ENCODE peak calls at places on chromosomes 11 and 22, in ten cellular contexts. O, W, X, U, B, N, A, Q, Y and L are unnamed samples.

GRCh38 chr11:1323779-1324178 is 14.3 kb upstream of the TOLLIP start:
- DNase-seq in O (no peak), W (no peak), X (no peak), U (no peak), B (no peak), N (no peak), A (no peak), Q (no peak), Y (no peak), L (no peak)

GRCh38 chr11:70717961-70718595 is 319.7 kb downstream of the CTTN start:
- DNase-seq in O (no peak), W (no peak), X (no peak), U (no peak), B (no peak), N (no peak), A (no peak), Q (peak; percentile 25), Y (no peak), L (no peak)

GRCh38 chr11:584287-584686 is 8.0 kb downstream of the PHRF1 start:
- DNase-seq in O (no peak), W (no peak), X (no peak), U (no peak), B (no peak), N (no peak), A (no peak), Q (no peak), Y (no peak), L (no peak)

GRCh38 chr11:86408845-86409244 is 34.2 kb downstream of the CCDC81 start:
- DNase-seq in O (no peak), W (no peak), X (no peak), U (no peak), B (no peak), N (no peak), A (no peak), Q (no peak), Y (no peak), L (peak; percentile 29)

GRCh38 chr11:68081691-68082090 is 39.5 kb downstream of the CHKA start:
- DNase-seq in O (peak; percentile 30), W (no peak), X (peak; percentile 71), U (no peak), B (no peak), N (no peak), A (no peak), Q (no peak), Y (peak; percentile 79), L (no peak)

GRCh38 chr11:104765401-104765800 is 132.9 kb downstream of the CASP12 start:
- DNase-seq in O (no peak), W (no peak), X (no peak), U (no peak), B (no peak), N (no peak), A (no peak), Q (no peak), Y (no peak), L (no peak)

GRCh38 chr11:65637794-65638317 is at the start of gene SIPA1:
- DNase-seq in O (peak; percentile 28), W (no peak), X (peak; percentile 77), U (peak; percentile 91), B (peak; percentile 93), N (peak; percentile 83), A (peak; percentile 84), Q (peak; percentile 77), Y (peak; percentile 79), L (peak; percentile 74)

GRCh38 chr11:15145635-15146034 is 30.9 kb downstream of the INSC start:
- DNase-seq in O (no peak), W (no peak), X (no peak), U (no peak), B (no peak), N (no peak), A (no peak), Q (no peak), Y (no peak), L (no peak)

GRCh38 chr11:113242767-113243397 is 71.5 kb upstream of the TTC12 start:
- DNase-seq in O (no peak), W (peak; percentile 5), X (no peak), U (no peak), B (no peak), N (peak; percentile 33), A (no peak), Q (no peak), Y (no peak), L (no peak)

GRCh38 chr11:70483077-70483861 is 84.9 kb downstream of the CTTN start:
- DNase-seq in O (peak; percentile 17), W (peak; percentile 14), X (no peak), U (peak; percentile 54), B (peak; percentile 78), N (no peak), A (peak; percentile 75), Q (peak; percentile 85), Y (no peak), L (peak; percentile 20)

GRCh38 chr11:28727254-28727653 is 619.1 kb downstream of the METTL15 start:
- DNase-seq in O (no peak), W (no peak), X (no peak), U (no peak), B (no peak), N (no peak), A (no peak), Q (no peak), Y (no peak), L (no peak)

GRCh38 chr11:74278721-74279148 is 32.7 kb downstream of the P4HA3 start:
- DNase-seq in O (no peak), W (peak; percentile 47), X (peak; percentile 32), U (peak; percentile 97), B (no peak), N (peak; percentile 92), A (no peak), Q (no peak), Y (peak; percentile 43), L (peak; percentile 36)

GRCh38 chr11:62881579-62882427 is 1.1 kb downstream of the SLC3A2 start:
- DNase-seq in O (peak; percentile 96), W (peak; percentile 97), X (peak; percentile 91), U (peak; percentile 98), B (peak; percentile 99), N (peak; percentile 96), A (peak; percentile 99), Q (peak; percentile 95), Y (peak; percentile 95), L (peak; percentile 96)

GRCh38 chr22:49953680-49954344 is 6.8 kb upstream of the PIM3 start:
- DNase-seq in O (no peak), W (no peak), X (no peak), U (no peak), B (peak; percentile 92), N (no peak), A (no peak), Q (no peak), Y (peak; percentile 43), L (no peak)

GRCh38 chr11:44096360-44097188 is 1.1 kb downstream of the EXT2 start:
- DNase-seq in O (no peak), W (no peak), X (no peak), U (peak; percentile 4), B (no peak), N (no peak), A (peak; percentile 56), Q (no peak), Y (no peak), L (peak; percentile 84)

DNA sequence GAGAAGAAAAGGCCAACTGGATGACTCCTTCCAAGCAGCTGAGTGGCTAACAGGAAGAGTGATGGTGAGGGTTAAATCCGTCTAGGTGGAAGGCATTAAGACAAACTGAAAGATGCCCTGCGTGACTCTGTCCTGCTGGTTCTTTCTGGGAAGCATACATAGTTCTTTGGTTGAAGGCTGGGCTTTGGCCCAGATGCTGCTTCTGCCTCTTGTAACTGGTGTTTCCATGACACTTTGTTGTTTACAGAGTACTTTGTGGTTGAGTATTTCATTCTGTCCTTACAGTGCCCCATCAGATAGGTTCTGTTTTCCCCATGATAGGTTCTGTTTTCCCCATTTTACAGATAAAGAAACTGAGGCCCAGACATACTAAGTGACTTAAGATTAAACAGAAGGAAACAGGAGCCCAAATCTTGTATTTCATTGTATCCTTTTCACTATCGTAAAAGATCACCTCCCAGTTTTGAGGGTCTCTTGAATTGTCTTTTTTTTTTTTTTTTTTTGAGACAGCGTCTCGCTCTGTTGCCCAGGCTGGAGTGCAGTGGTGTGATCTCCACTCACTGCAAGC is 124.3 kb upstream of the RASSF10 start:
- DNase-seq in O (no peak), W (no peak), X (no peak), U (no peak), B (no peak), N (no peak), A (no peak), Q (no peak), Y (no peak), L (no peak)
- TF ChIP-seq CTCF in O (no peak), W (no peak), X (no peak), U (no peak), B (no peak), N (no peak), A (no peak), Q (no peak), Y (no peak), L (no peak)

GRCh38 chr11:12243511-12243910 is 133.1 kb downstream of the MICAL2 start:
- DNase-seq in O (no peak), W (no peak), X (no peak), U (no peak), B (no peak), N (no peak), A (no peak), Q (no peak), Y (no peak), L (no peak)
- H3K27ac ChIP-seq in O (no peak overlapping the region), W (no peak overlapping the region), X (peak overlapping the region; percentile 92), U (no peak overlapping the region), B (no peak overlapping the region), N (no peak overlapping the region), A (no peak overlapping the region), Q (no peak overlapping the region), Y (peak overlapping the region; percentile 79), L (no peak overlapping the region)

DNA sequence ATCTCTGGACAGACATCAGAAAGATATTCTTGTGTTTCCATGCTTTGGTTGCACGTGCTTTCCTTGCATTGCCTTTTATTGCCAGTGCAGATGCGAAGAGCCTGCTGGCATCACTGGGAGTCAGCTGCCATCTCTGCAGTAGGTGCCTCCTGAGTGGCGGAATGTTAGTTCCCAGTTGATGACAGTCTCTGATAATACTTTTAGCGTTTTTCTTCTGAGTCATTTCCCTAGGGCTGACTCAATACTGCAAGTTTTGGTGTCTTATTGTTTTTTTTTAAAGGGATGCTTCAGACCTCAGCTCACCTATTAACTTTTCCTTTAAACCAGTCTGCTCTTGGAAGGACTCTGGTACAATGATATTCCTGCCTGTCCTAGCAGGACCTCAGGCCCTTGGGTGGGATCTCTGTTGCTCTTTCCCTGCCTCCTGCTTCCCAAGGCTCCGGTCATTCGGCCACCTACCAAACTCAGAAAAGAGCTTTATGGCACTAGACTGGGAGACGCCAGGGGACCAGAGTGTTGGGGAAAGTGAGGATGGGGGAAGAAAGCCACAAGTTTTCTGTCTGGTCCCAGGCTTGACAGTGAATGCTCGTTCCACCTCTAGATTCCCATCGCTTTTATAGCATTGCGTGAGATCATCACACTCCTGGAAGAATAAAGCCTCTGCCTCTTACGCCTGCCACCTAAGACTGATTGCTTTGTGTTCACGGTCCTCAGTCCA is 308.7 kb downstream of the DDX10 start:
- DNase-seq in O (no peak), W (no peak), X (no peak), U (peak; percentile 66), B (no peak), N (no peak), A (peak; percentile 61), Q (no peak), Y (no peak), L (peak; percentile 67)
- TF ChIP-seq CTCF in O (no peak), W (no peak), X (no peak), U (no peak), B (no peak), N (no peak), A (no peak), Q (no peak), Y (no peak), L (no peak)

DNA sequence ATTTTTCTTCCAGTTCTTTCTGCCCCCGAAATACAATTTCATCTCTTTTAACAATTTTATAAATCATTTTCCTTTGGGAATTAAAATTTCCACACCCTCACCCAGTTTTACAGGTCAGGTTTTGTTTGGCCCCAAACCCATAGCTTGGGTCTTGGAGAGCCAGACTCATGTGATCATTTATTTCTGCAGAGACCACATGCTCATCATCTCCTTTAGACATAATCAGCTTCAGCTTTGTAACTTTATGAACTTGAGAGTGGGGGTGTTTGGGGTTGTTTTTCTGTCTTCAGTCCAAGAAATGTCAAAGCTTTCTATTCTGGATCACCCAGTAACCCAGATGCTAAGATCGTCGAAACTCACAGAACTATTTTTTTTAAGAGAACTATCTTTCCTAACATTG is 70.9 kb downstream of the DBX1 start:
- DNase-seq in O (no peak), W (no peak), X (no peak), U (no peak), B (no peak), N (no peak), A (no peak), Q (no peak), Y (no peak), L (no peak)
- H3K27ac ChIP-seq in O (no peak overlapping the region), W (no peak overlapping the region), X (peak overlapping the region; percentile 57), U (no peak overlapping the region), B (no peak overlapping the region), N (peak overlapping the region; percentile 43), A (no peak overlapping the region), Q (no peak overlapping the region), Y (peak overlapping the region; percentile 42), L (no peak overlapping the region)